ENCODE peak calls at places on chromosome 6, in five cellular contexts. F, A, Z, K and G are unnamed samples.

GRCh38 chr6:16239798-16240123 is 1.4 kb downstream of the GMPR start:
- DNase-seq in F (no peak), A (peak), Z (no peak), K (no peak), G (no peak)

GRCh38 chr6:105675715-105676397 is 273.0 kb upstream of the PREP start:
- DNase-seq in F (peak), A (no peak), Z (no peak), K (no peak), G (peak)

GRCh38 chr6:166546653-166547052 is 39.8 kb downstream of the RAMACL start:
- DNase-seq in F (no peak), A (no peak), Z (no peak), K (no peak), G (no peak)

GRCh38 chr6:89640804-89641203 is 2.3 kb upstream of the LYRM2 start:
- DNase-seq in F (no peak), A (no peak), Z (no peak), K (no peak), G (peak)

GRCh38 chr6:127177929-127178231 is 59.4 kb downstream of the RSPO3 start:
- DNase-seq in F (no peak), A (no peak), Z (no peak), K (no peak), G (no peak)

GRCh38 chr6:100479180-100480035 is 14.7 kb upstream of the SIM1 start:
- DNase-seq in F (no peak), A (no peak), Z (no peak), K (no peak), G (no peak)

GRCh38 chr6:168746013-168746412 is 305.0 kb downstream of the SMOC2 start:
- DNase-seq in F (no peak), A (no peak), Z (no peak), K (no peak), G (no peak)

GRCh38 chr6:301929-302705 is 9.8 kb downstream of the DUSP22 start:
- DNase-seq in F (no peak), A (no peak), Z (no peak), K (no peak), G (no peak)

GRCh38 chr6:52712136-52712535 is 41.2 kb downstream of the TMEM14A start:
- DNase-seq in F (no peak), A (no peak), Z (no peak), K (no peak), G (no peak)

GRCh38 chr6:143283887-143284640 is 166.4 kb downstream of the ADAT2 start:
- DNase-seq in F (no peak), A (no peak), Z (no peak), K (no peak), G (no peak)

GRCh38 chr6:107585815-107586435 is 96.0 kb downstream of the SOBP start:
- DNase-seq in F (no peak), A (no peak), Z (no peak), K (no peak), G (no peak)

GRCh38 chr6:1525364-1526038 is 84.2 kb upstream of the FOXC1 start:
- DNase-seq in F (no peak), A (no peak), Z (no peak), K (no peak), G (no peak)
- H3K27ac ChIP-seq in F (no peak), A (no peak), Z (peak), K (no peak), G (no peak)

GRCh38 chr6:31764239-31764638 is 1.8 kb downstream of the SAPCD1 start:
- DNase-seq in F (no peak), A (no peak), Z (no peak), K (no peak), G (no peak)
- TF ChIP-seq CTCF in F (no peak), A (no peak), Z (no peak), K (no peak), G (no peak)

GRCh38 chr6:85675030-85675819 is 32.5 kb upstream of the SYNCRIP start:
- DNase-seq in F (peak), A (no peak), Z (no peak), K (no peak), G (peak)
- H3K27ac ChIP-seq in F (peak), A (no peak), Z (peak), K (no peak), G (no peak)

GRCh38 chr6:110250838-110251237 is 70.6 kb downstream of the CDC40 start:
- DNase-seq in F (no peak), A (no peak), Z (no peak), K (no peak), G (no peak)
- TF ChIP-seq CTCF in F (no peak), A (no peak), Z (no peak), K (no peak), G (no peak)

GRCh38 chr6:149225370-149225769 is 92.1 kb upstream of the TAB2 start:
- DNase-seq in F (no peak), A (no peak), Z (no peak), K (no peak), G (no peak)

GRCh38 chr6:149228276-149228962 is 89.1 kb upstream of the TAB2 start:
- DNase-seq in F (no peak), A (no peak), Z (no peak), K (no peak), G (no peak)

GRCh38 chr6:149224399-149224798 is 93.1 kb upstream of the TAB2 start:
- DNase-seq in F (no peak), A (no peak), Z (no peak), K (no peak), G (no peak)

GRCh38 chr6:149223934-149224333 is 93.6 kb upstream of the TAB2 start:
- DNase-seq in F (no peak), A (no peak), Z (no peak), K (no peak), G (no peak)

GRCh38 chr6:149225946-149226345 is 91.6 kb upstream of the TAB2 start:
- DNase-seq in F (no peak), A (no peak), Z (no peak), K (no peak), G (no peak)
- H3K27ac ChIP-seq in F (no peak), A (no peak), Z (no peak), K (no peak), G (no peak)